ENCODE peak calls at places on chromosomes 12 and 14, in four cellular contexts. W is activated CD8-positive, alpha-beta memory T cell treated with anti-CD3 and anti-CD28 coated beads for 24 hours; D is iris pigment epithelial cell; X is ELF-1. K is an unnamed sample.

GRCh38 chr14:90159688-90160087 is 96.7 kb upstream of the PSMC1 start:
- DNase-seq in D (no peak), X (no peak), W (no peak), K (no peak)

GRCh38 chr14:63764103-63764502 is 36.2 kb upstream of the SGPP1 start:
- DNase-seq in W (no peak), D (peak), X (no peak), K (no peak)

GRCh38 chr14:41609704-41610183 is 3.1 kb downstream of the LRFN5 start:
- DNase-seq in X (peak), W (no peak), D (peak), K (no peak)

GRCh38 chr14:103404032-103404918 is 19.1 kb downstream of the MARK3 start:
- DNase-seq in W (no peak), X (no peak), D (peak), K (no peak)

GRCh38 chr12:75603475-75603874 is 92.1 kb upstream of the KRR1 start:
- DNase-seq in D (peak), X (no peak), W (no peak), K (no peak)

GRCh38 chr14:105275267-105275946 is 25.4 kb downstream of the BRF1 start:
- DNase-seq in W (no peak), X (peak), D (peak), K (no peak)

GRCh38 chr12:12266389-12266872 is 413 bp downstream of the LRP6 start:
- DNase-seq in W (no peak), X (no peak), D (no peak), K (no peak)

GRCh38 chr14:97120204-97121120 is 323.3 kb downstream of the VRK1 start:
- DNase-seq in X (no peak), D (no peak), W (peak), K (no peak)

GRCh38 chr14:55351111-55351510 is 60.5 kb downstream of the ATG14 start:
- DNase-seq in X (no peak), D (no peak), W (no peak), K (no peak)

K was measured in NCI-H226.